ENCODE peak calls at places on chromosome 2, in ten cellular contexts. A is A549, J is colonic mucosa, T is breast epithelium, G is lower lobe of right lung, W is foreskin keratinocyte, P is endodermal cell, M is uterus, X is H9, Q is heart left ventricle. Z is an unnamed sample.

GRCh38 chr2:106296182-106296815 is 102.2 kb upstream of the UXS1 start:
- DNase-seq in A (no peak), J (no peak), T (no peak), G (no peak), W (no peak), P (no peak), M (no peak), X (no peak), Q (no peak), Z (no peak)

GRCh38 chr2:102708847-102709559 is 52.8 kb upstream of the TMEM182 start:
- DNase-seq in A (peak; percentile 79), J (no peak), T (no peak), G (no peak), W (peak; percentile 76), P (peak; percentile 50), M (no peak), X (no peak), Q (no peak), Z (no peak)

GRCh38 chr2:167406558-167406957 is 518.3 kb downstream of the XIRP2 start:
- DNase-seq in A (no peak), J (no peak), T (no peak), G (no peak), W (peak; percentile 5), P (peak; percentile 93), M (no peak), X (peak; percentile 83), Q (no peak), Z (no peak)

GRCh38 chr2:2333076-2333475 is 2.0 kb upstream of the MYT1L start:
- DNase-seq in A (peak; percentile 9), J (no peak), T (no peak), G (no peak), W (no peak), P (no peak), M (no peak), X (no peak), Q (no peak), Z (no peak)

GRCh38 chr2:59733970-59734369 is 819.5 kb downstream of the BCL11A start:
- DNase-seq in A (no peak), J (no peak), T (no peak), G (no peak), W (no peak), P (no peak), M (no peak), X (no peak), Q (no peak), Z (no peak)

GRCh38 chr2:173803344-173803893 is 161.8 kb downstream of the SP3 start:
- DNase-seq in A (no peak), J (no peak), T (no peak), G (no peak), W (no peak), P (no peak), M (no peak), X (no peak), Q (no peak), Z (no peak)

GRCh38 chr2:20179179-20179754 is 45.7 kb downstream of the SDC1 start:
- DNase-seq in A (no peak), J (no peak), T (no peak), G (no peak), W (peak; percentile 45), P (no peak), M (no peak), X (no peak), Q (no peak), Z (no peak)

GRCh38 chr2:71896385-71897144 is 251.1 kb downstream of the CYP26B1 start:
- DNase-seq in A (no peak), J (no peak), T (no peak), G (no peak), W (no peak), P (peak; percentile 24), M (no peak), X (no peak), Q (no peak), Z (no peak)

GRCh38 chr2:119550346-119550745 is 6.1 kb downstream of the CFAP221 start:
- DNase-seq in A (no peak), J (no peak), T (no peak), G (no peak), W (no peak), P (no peak), M (no peak), X (no peak), Q (no peak), Z (no peak)

GRCh38 chr2:1626271-1626681 is 118.0 kb downstream of the PXDN start:
- DNase-seq in A (no peak), J (no peak), T (no peak), G (no peak), W (no peak), P (peak; percentile 48), M (no peak), X (no peak), Q (peak; percentile 9), Z (no peak)

GRCh38 chr2:134540954-134541353 is 177.8 kb downstream of the TMEM163 start:
- DNase-seq in A (no peak), J (no peak), T (no peak), G (no peak), W (no peak), P (no peak), M (no peak), X (no peak), Q (no peak), Z (no peak)

GRCh38 chr2:128520787-128521186 is 202.1 kb upstream of the HS6ST1 start:
- DNase-seq in A (no peak), J (no peak), T (no peak), G (no peak), W (no peak), P (peak; percentile 35), M (no peak), X (no peak), Q (no peak), Z (no peak)

GRCh38 chr2:75558786-75559428 is 1.8 kb downstream of the EVA1A start:
- DNase-seq in A (no peak), J (no peak), T (no peak), G (no peak), W (no peak), P (no peak), M (no peak), X (no peak), Q (no peak), Z (no peak)
- TF ChIP-seq CTCF in A (no peak), J (no peak), T (no peak), G (no peak), W (no peak), P (no peak), M (no peak), X (no peak), Q (no peak), Z (no peak)

DNA sequence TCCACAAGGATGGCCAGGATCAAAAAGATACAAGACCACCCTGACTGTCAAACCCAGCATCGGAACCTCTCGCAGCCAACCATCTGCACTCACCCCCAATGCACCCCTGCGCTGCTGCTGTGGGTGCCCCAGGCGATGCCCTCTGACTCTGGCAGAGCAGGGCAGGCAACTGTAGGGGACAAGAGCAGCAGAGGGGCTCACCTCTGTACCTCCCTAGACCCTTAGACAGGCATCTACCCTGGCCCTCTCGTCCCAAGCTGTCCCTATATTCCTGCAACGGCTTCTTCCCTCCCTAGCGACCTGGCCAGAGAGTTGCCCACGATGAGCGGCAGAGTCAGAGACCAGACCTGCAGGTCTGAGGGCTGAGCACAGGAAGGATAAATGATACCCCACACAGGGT is 128.2 kb downstream of the HDAC4 start:
- DNase-seq in A (no peak), J (no peak), T (no peak), G (no peak), W (no peak), P (no peak), M (peak; percentile 8), X (no peak), Q (no peak), Z (no peak)
- H3K4me1 ChIP-seq in A (peaks cover 78% of the 10 kb centered on the region), J (peaks cover 16% of the 10 kb centered on the region), T (peaks cover 18% of the 10 kb centered on the region), G (peaks cover 43% of the 10 kb centered on the region), W (peaks cover 8% of the 10 kb centered on the region), P (peaks cover 3% of the 10 kb centered on the region), M (no peaks in the 10 kb centered on the region), X (no peaks in the 10 kb centered on the region), Q (peaks cover 14% of the 10 kb centered on the region), Z (peaks cover 96% of the 10 kb centered on the region)

GRCh38 chr2:64888591-64889309 is 100.4 kb upstream of the SLC1A4 start:
- DNase-seq in A (peak; percentile 85), J (no peak), T (no peak), G (no peak), W (peak; percentile 72), P (peak; percentile 86), M (no peak), X (peak; percentile 72), Q (no peak), Z (no peak)
- TF ChIP-seq CTCF in A (peak; percentile 80), J (no peak), T (no peak), G (no peak), W (peak; percentile 95), P (peak; percentile 58), M (no peak), X (peak; percentile 60), Q (peak; percentile 30), Z (no peak)

DNA sequence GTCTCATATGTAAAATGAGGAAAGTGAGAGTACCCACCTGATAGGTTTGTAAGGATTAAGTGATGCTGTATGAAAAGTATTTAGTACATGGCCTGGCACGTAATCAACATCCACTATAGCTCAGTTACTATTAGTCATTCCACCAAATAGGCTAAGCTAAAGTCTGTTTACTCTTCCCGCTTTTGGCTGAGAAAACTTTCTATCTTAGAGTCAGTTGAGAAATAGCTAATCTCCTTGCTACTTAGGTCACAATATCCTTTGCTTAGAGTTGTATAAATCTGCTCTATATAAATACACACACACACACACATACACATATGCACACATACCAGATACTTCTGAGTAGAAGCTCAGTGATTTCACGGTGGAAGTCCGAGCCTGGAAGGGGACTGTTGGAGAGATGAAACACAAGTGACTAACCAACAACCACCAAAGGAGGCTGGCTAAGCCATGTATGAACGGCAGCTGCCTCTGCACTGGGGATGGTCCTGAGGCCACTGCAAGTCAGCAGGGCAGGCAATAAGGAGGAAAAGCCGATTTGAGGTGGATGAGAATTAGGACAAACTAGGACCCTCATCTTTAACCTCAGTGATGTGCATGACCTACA is 104.6 kb upstream of the EPHA4 start:
- DNase-seq in A (no peak), J (no peak), T (no peak), G (no peak), W (peak; percentile 59), P (no peak), M (no peak), X (no peak), Q (no peak), Z (no peak)
- H3K4me1 ChIP-seq in A (no peaks in the 10 kb centered on the region), J (no peaks in the 10 kb centered on the region), T (no peaks in the 10 kb centered on the region), G (no peaks in the 10 kb centered on the region), W (peaks cover 7% of the 10 kb centered on the region), P (no peaks in the 10 kb centered on the region), M (no peaks in the 10 kb centered on the region), X (peaks cover 21% of the 10 kb centered on the region), Q (no peaks in the 10 kb centered on the region), Z (no peaks in the 10 kb centered on the region)

DNA sequence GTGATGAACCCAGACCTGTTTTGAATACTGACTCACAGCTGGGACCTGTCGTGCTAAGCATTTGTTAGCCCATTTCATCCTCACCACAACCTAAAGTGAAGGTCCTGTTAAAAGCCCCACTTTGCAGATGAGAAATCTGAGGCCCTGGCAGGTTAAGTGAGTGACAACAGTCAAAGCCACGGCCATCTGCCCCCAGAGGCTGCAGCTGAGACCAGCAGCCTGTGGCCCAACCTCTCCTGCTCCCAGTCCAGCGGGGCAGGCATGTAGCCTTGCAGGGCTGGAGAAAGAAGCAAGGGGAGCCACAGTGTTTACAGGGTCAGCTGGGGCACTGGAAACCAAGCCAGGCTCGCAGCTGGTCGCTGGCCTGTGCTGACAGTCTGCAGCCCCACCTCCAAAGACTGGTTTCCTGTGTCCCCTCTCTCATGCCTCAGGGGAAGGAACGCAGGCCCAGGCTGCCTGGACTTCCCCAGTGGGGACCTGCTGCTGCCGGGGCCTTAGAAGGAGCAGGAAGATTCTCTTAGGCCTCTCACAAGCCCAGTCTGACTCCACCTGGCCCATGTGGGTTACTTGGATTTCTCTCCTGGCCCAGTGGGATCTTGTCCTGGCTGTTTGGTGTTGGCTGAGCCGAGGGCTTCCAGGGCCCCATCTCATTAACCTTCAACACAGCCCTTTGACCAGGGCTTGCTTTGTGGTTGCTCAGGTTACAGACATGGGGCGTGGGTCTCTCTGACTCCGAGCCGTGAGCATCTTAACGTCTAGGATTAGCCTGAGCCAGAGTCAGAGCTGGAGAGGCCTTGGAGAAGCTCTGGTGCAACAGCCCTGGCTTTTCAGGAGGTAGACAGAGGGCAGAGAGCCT is 1.7 kb downstream of the INPP5D start:
- DNase-seq in A (no peak), J (no peak), T (peak; percentile 36), G (peak; percentile 68), W (no peak), P (peak; percentile 83), M (no peak), X (peak; percentile 56), Q (peak; percentile 67), Z (peak; percentile 28)
- TF ChIP-seq CTCF in A (no peak), J (no peak), T (no peak), G (peak; percentile 34), W (no peak), P (peak; percentile 63), M (no peak), X (peak; percentile 45), Q (no peak), Z (peak; percentile 15)